ENCODE peak calls at places on chromosomes 11 and 22, in seven cellular contexts. One of them, this sample, is unnamed.

GRCh38 chr22:47687364-47687655 is 924.9 kb downstream of the TBC1D22A start:
- DNase-seq in transverse colon: no peak
- DNase-seq in GM12891: no peak
- DNase-seq in H1: no peak
- DNase-seq in GM12878: no peak
- DNase-seq in stomach: no peak
- DNase-seq in spleen: no peak
- DNase-seq in this sample: no peak

GRCh38 chr11:112613051-112613972 is 347.9 kb upstream of the NCAM1 start:
- DNase-seq in transverse colon: no peak
- DNase-seq in GM12891: no peak
- DNase-seq in H1: no peak
- DNase-seq in GM12878: no peak
- DNase-seq in stomach: no peak
- DNase-seq in spleen: no peak
- DNase-seq in this sample: no peak

GRCh38 chr22:24952837-24953293 is 349 bp downstream of the KIAA1671 start:
- DNase-seq in transverse colon: peak; percentile 71
- DNase-seq in GM12891: peak; percentile 30
- DNase-seq in H1: no peak
- DNase-seq in GM12878: no peak
- DNase-seq in stomach: peak; percentile 61
- DNase-seq in spleen: peak; percentile 78
- DNase-seq in this sample: peak; percentile 78

GRCh38 chr11:118842369-118842768 is 41.3 kb upstream of the CXCR5 start:
- DNase-seq in transverse colon: no peak
- DNase-seq in GM12891: no peak
- DNase-seq in H1: no peak
- DNase-seq in GM12878: no peak
- DNase-seq in stomach: no peak
- DNase-seq in spleen: no peak
- DNase-seq in this sample: no peak

GRCh38 chr11:125886997-125887372 is 483 bp upstream of the HYLS1 start:
- DNase-seq in transverse colon: peak; percentile 34
- DNase-seq in GM12891: peak; percentile 38
- DNase-seq in H1: no peak
- DNase-seq in GM12878: no peak
- DNase-seq in stomach: no peak
- DNase-seq in spleen: peak; percentile 88
- DNase-seq in this sample: peak; percentile 74

GRCh38 chr11:64534391-64534801 is 56.6 kb upstream of the SLC22A12 start:
- DNase-seq in transverse colon: no peak
- DNase-seq in GM12891: no peak
- DNase-seq in H1: no peak
- DNase-seq in GM12878: no peak
- DNase-seq in stomach: no peak
- DNase-seq in spleen: peak; percentile 56
- DNase-seq in this sample: no peak

GRCh38 chr11:47259178-47259977 is 1.6 kb downstream of the NR1H3 start:
- DNase-seq in transverse colon: peak; percentile 83
- DNase-seq in GM12891: no peak
- DNase-seq in H1: no peak
- DNase-seq in GM12878: no peak
- DNase-seq in stomach: peak; percentile 72
- DNase-seq in spleen: peak; percentile 75
- DNase-seq in this sample: no peak

GRCh38 chr11:124669193-124669592 is 4.3 kb downstream of the SIAE start:
- DNase-seq in transverse colon: peak; percentile 35
- DNase-seq in GM12891: no peak
- DNase-seq in H1: no peak
- DNase-seq in GM12878: no peak
- DNase-seq in stomach: peak; percentile 33
- DNase-seq in spleen: no peak
- DNase-seq in this sample: no peak

GRCh38 chr11:110450246-110450645 is 20.5 kb downstream of the FDX1 start:
- DNase-seq in transverse colon: no peak
- DNase-seq in GM12891: no peak
- DNase-seq in H1: no peak
- DNase-seq in GM12878: no peak
- DNase-seq in stomach: no peak
- DNase-seq in spleen: no peak
- DNase-seq in this sample: no peak

DNA sequence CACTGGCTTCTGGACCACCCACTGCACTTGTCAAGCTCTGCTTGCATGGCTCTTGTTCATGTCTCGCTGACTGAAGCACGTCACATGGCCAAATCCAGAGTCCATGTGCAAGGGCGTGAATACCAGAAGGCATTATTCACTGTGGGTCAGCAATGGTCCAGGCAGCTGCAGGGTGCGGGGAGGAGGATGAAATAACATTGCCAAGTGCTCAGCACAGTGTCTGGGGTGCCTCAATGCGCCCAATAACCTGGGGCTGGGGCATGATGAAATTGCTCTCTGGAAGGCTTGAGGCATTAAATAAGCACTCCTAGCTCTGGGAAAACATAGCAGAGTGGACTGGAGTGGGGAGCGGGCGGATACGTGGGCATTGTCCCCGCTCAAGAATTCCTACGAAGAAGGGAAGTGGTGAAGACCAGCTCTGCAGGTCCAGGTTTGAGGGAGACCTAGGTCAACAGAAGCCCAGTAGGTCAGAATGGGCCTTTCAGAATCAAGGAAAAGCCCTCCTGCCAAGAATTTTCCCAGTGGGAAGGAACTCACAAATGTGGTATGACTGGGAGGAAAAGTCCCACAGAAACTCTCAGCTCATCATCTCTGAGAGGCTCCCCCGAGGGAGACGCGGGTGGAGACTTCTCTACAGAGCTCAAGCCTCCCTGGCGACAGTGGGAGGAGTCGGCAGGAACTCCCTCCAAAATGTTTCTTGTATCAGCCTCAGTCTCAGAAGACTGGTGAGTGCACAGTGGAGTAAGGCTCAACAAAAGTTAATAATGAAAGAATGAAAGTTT is 15.3 kb upstream of the ACCSL start:
- DNase-seq in transverse colon: peak; percentile 16
- DNase-seq in GM12891: no peak
- DNase-seq in H1: no peak
- DNase-seq in GM12878: no peak
- DNase-seq in stomach: no peak
- DNase-seq in spleen: no peak
- DNase-seq in this sample: no peak
- TF ChIP-seq POLR2AphosphoS5 in transverse colon: no peak
- TF ChIP-seq POLR2AphosphoS5 in GM12891: no peak
- TF ChIP-seq POLR2AphosphoS5 in H1: no peak
- TF ChIP-seq POLR2AphosphoS5 in GM12878: no peak
- TF ChIP-seq POLR2AphosphoS5 in stomach: peak; percentile 63
- TF ChIP-seq POLR2AphosphoS5 in spleen: no peak
- TF ChIP-seq POLR2AphosphoS5 in this sample: no peak

GRCh38 chr22:45101828-45102227 is 61.9 kb upstream of the NUP50 start:
- DNase-seq in transverse colon: peak; percentile 53
- DNase-seq in GM12891: no peak
- DNase-seq in H1: no peak
- DNase-seq in GM12878: no peak
- DNase-seq in stomach: peak; percentile 53
- DNase-seq in spleen: peak; percentile 79
- DNase-seq in this sample: peak; percentile 78
- TF ChIP-seq POLR2AphosphoS5 in transverse colon: no peak
- TF ChIP-seq POLR2AphosphoS5 in GM12891: no peak
- TF ChIP-seq POLR2AphosphoS5 in H1: no peak
- TF ChIP-seq POLR2AphosphoS5 in GM12878: no peak
- TF ChIP-seq POLR2AphosphoS5 in stomach: no peak
- TF ChIP-seq POLR2AphosphoS5 in spleen: no peak
- TF ChIP-seq POLR2AphosphoS5 in this sample: no peak

DNA sequence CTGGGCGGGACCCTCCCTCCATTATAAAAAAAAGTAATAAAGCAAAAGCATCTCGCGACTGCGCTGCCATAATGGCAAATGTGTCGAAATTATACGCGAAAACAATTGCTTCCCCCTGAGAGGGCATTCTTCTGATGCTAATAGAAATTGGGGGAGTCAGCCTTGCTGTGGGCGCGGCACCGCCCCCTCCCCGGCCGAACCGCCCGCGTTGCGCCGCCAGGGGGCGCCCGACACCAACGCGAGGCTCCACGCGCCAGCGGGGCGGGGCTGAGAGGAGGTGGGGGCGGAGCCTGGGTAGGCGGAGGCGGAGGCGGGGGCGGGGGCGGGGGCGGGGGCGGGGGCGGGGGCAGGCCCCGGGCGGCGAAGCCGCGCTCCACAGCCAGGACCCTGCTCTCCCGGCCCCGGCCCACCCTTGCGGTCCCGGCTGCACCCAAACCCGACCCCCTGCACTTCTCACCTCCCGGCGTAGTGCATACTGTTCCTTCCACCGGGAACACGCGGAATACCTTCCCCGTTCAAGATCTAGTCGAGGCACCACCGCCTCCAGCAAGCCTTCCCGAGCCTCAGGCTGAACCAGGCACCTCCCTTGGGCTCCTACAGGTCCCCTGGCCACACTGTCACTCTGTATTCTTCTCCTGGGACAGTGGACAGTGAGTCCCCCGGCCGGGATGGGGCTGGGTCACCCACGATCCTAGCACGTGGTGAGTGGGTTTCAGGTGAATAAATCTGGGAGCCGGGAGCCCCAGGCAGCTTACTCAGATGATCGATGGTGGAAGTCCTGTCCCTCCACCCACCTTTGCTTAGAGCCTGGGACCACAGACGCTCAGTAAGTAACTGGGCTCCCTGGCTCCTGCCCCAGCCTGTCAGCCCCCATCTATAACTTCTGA is 15.5 kb upstream of the UPK3A start:
- DNase-seq in transverse colon: peak; percentile 91
- DNase-seq in GM12891: peak; percentile 78
- DNase-seq in H1: no peak
- DNase-seq in GM12878: no peak
- DNase-seq in stomach: peak; percentile 92
- DNase-seq in spleen: peak; percentile 98
- DNase-seq in this sample: peak; percentile 92
- TF ChIP-seq POLR2AphosphoS5 in transverse colon: peak; percentile 55
- TF ChIP-seq POLR2AphosphoS5 in GM12891: no peak
- TF ChIP-seq POLR2AphosphoS5 in H1: no peak
- TF ChIP-seq POLR2AphosphoS5 in GM12878: no peak
- TF ChIP-seq POLR2AphosphoS5 in stomach: peak; percentile 84
- TF ChIP-seq POLR2AphosphoS5 in spleen: peak; percentile 69
- TF ChIP-seq POLR2AphosphoS5 in this sample: no peak

GRCh38 chr11:68146010-68146540 is 24.9 kb upstream of the CHKA start:
- DNase-seq in transverse colon: peak; percentile 96
- DNase-seq in GM12891: no peak
- DNase-seq in H1: no peak
- DNase-seq in GM12878: no peak
- DNase-seq in stomach: peak; percentile 99
- DNase-seq in spleen: peak; percentile 91
- DNase-seq in this sample: peak; percentile 89

GRCh38 chr11:68145120-68145866 is 24.1 kb upstream of the CHKA start:
- DNase-seq in transverse colon: no peak
- DNase-seq in GM12891: no peak
- DNase-seq in H1: no peak
- DNase-seq in GM12878: no peak
- DNase-seq in stomach: peak; percentile 58
- DNase-seq in spleen: no peak
- DNase-seq in this sample: no peak

GRCh38 chr11:68148071-68148805 is 27.1 kb upstream of the CHKA start:
- DNase-seq in transverse colon: no peak
- DNase-seq in GM12891: no peak
- DNase-seq in H1: no peak
- DNase-seq in GM12878: no peak
- DNase-seq in stomach: no peak
- DNase-seq in spleen: no peak
- DNase-seq in this sample: no peak

GRCh38 chr11:68148882-68149281 is 27.7 kb upstream of the CHKA start:
- DNase-seq in transverse colon: no peak
- DNase-seq in GM12891: no peak
- DNase-seq in H1: no peak
- DNase-seq in GM12878: no peak
- DNase-seq in stomach: peak; percentile 49
- DNase-seq in spleen: no peak
- DNase-seq in this sample: no peak

DNA sequence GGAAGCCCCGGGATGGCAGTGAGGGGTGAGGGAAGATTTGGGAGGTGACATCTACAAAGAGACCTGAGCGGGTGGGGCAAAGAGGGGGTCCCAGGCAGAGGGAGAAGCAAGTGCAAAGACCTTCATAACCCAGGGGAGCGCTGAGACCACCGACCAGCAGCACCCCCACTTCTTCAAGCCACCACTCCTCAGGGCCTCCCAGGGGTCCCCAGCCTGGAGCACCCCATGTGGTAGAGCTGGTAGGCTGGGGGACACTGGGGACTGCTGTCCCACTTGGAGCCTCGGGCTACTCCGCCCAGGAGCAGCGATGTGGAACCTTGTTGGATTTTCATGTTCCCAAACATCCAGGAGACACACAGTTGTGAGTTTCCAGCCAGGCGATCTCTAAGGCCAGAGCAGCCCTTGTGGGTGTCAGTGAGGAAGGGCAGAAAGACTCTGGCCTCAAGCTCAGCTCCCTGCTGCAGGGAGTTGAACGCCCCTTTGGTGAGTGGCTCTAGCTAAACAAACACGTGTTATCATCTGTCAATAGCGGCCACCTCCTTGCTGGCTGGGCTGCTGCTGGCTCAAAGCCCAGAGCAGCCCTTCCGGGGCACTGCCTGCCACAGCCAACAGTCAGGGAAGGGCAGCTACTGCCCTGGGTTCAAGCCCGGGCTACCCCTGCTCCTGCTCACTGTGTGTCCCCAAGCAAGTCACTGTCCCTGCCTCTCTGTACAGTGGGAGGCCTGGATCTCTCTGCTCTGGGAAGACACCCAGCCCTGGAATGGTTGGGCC is 25.7 kb upstream of the CHKA start:
- DNase-seq in transverse colon: peak; percentile 84
- DNase-seq in GM12891: no peak
- DNase-seq in H1: no peak
- DNase-seq in GM12878: no peak
- DNase-seq in stomach: peak; percentile 85
- DNase-seq in spleen: no peak
- DNase-seq in this sample: no peak
- TF ChIP-seq POLR2AphosphoS5 in transverse colon: peak; percentile 95
- TF ChIP-seq POLR2AphosphoS5 in GM12891: no peak
- TF ChIP-seq POLR2AphosphoS5 in H1: no peak
- TF ChIP-seq POLR2AphosphoS5 in GM12878: no peak
- TF ChIP-seq POLR2AphosphoS5 in stomach: peak; percentile 93
- TF ChIP-seq POLR2AphosphoS5 in spleen: peak; percentile 18
- TF ChIP-seq POLR2AphosphoS5 in this sample: no peak

GRCh38 chr22:42617155-42617983 is 2.7 kb upstream of the POLDIP3 start:
- DNase-seq in transverse colon: no peak
- DNase-seq in GM12891: no peak
- DNase-seq in H1: no peak
- DNase-seq in GM12878: no peak
- DNase-seq in stomach: no peak
- DNase-seq in spleen: no peak
- DNase-seq in this sample: no peak
- TF ChIP-seq POLR2AphosphoS5 in transverse colon: no peak
- TF ChIP-seq POLR2AphosphoS5 in GM12891: no peak
- TF ChIP-seq POLR2AphosphoS5 in H1: peak; percentile 41
- TF ChIP-seq POLR2AphosphoS5 in GM12878: peak; percentile 40
- TF ChIP-seq POLR2AphosphoS5 in stomach: no peak
- TF ChIP-seq POLR2AphosphoS5 in spleen: no peak
- TF ChIP-seq POLR2AphosphoS5 in this sample: no peak

DNA sequence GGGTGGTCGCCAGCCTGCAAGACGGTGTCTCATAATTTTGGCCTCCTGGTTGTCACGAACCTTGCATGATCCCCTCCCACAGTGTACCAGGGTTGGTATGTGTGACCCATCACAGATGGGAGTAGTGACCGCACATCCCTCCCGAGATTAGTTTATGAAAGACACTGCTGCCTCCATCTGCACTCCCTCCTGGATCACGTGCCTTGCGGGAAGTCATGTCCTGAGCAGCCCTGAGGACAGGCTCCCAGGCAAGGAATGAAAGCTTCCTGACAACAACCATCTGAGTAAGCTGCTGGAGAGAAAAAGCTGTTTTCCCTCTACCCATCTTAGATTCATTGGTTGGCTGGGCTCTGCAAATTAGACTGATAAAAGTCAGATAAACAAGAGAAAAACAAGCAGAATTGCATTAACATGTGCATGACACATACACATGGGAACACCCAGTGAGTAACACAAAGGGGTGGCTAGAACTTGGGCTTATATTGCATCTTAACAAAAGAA is 14.4 kb upstream of the PAMR1 start:
- DNase-seq in transverse colon: peak; percentile 30
- DNase-seq in GM12891: no peak
- DNase-seq in H1: no peak
- DNase-seq in GM12878: no peak
- DNase-seq in stomach: no peak
- DNase-seq in spleen: no peak
- DNase-seq in this sample: peak; percentile 90
- TF ChIP-seq POLR2AphosphoS5 in transverse colon: peak; percentile 52
- TF ChIP-seq POLR2AphosphoS5 in GM12891: no peak
- TF ChIP-seq POLR2AphosphoS5 in H1: no peak
- TF ChIP-seq POLR2AphosphoS5 in GM12878: no peak
- TF ChIP-seq POLR2AphosphoS5 in stomach: peak; percentile 76
- TF ChIP-seq POLR2AphosphoS5 in spleen: peak; percentile 47
- TF ChIP-seq POLR2AphosphoS5 in this sample: peak; percentile 54

This sample was measured in sigmoid colon.